ENCODE peak calls at places on chromosomes 7 and 10, in eight cellular contexts. Z is activated CD4-positive, alpha-beta T cell treated with anti-CD3 and anti-CD28 coated beads for 48 hours; Q is Right ventricle myocardium inferior; F is lung; N is A673; R is DMS153; S is GM04504; W is pancreas. P is an unnamed sample.

GRCh38 chr10:90859321-90859751 is 1.5 kb upstream of the HTR7 start:
- DNase-seq in W (no peak), R (no peak), Z (no peak), F (no peak), Q (no peak), S (no peak), N (peak; percentile 14), P (no peak)

GRCh38 chr10:116756277-116756676 is 13.9 kb upstream of the HSPA12A start:
- DNase-seq in N (no peak), Q (no peak), R (no peak), Z (no peak), W (no peak), S (no peak), F (no peak), P (no peak)

GRCh38 chr7:32259917-32260596 is 189.8 kb upstream of the PDE1C start:
- DNase-seq in R (peak; percentile 96), S (no peak), F (no peak), Z (no peak), W (no peak), N (no peak), Q (no peak), P (no peak)

GRCh38 chr10:59873924-59874323 is 32.4 kb downstream of the CCDC6 start:
- DNase-seq in W (no peak), F (no peak), N (no peak), R (no peak), S (no peak), Z (no peak), Q (no peak), P (no peak)

GRCh38 chr7:127290801-127291361 is 38.1 kb upstream of the GRM8 start:
- DNase-seq in W (no peak), F (no peak), R (no peak), Q (no peak), S (no peak), N (no peak), Z (no peak), P (no peak)

GRCh38 chr10:71316081-71316785 is 2.8 kb upstream of the SLC29A3 start:
- DNase-seq in S (no peak), N (no peak), W (no peak), Q (no peak), F (no peak), Z (peak; percentile 13), R (no peak), P (peak; percentile 49)

GRCh38 chr7:19816128-19816527 is 42.7 kb upstream of the TMEM196 start:
- DNase-seq in N (no peak), Z (no peak), W (no peak), Q (no peak), F (no peak), S (no peak), R (no peak), P (no peak)

GRCh38 chr7:102146989-102147388 is 139.7 kb upstream of the SH2B2 start:
- DNase-seq in W (no peak), S (no peak), N (no peak), Z (no peak), F (no peak), Q (peak; percentile 76), R (no peak), P (no peak)

GRCh38 chr10:132911712-132912097 is 30.7 kb downstream of the CFAP46 start:
- DNase-seq in S (no peak), Q (peak; percentile 15), Z (no peak), W (peak; percentile 39), F (no peak), N (no peak), R (no peak), P (no peak)

P was measured in DND-41.